ENCODE peak calls at places on chromosomes 5 and 9, in seven cellular contexts. One of them, this sample, is unnamed.

GRCh38 chr9:27338527-27338903 is 41.6 kb upstream of the EQTN start:
- DNase-seq in tibial nerve: no peak
- DNase-seq in fibroblast of lung: no peak
- DNase-seq in colonic mucosa: no peak
- DNase-seq in esophagus muscularis mucosa: peak
- DNase-seq in neural progenitor cell: no peak
- DNase-seq in brain microvascular endothelial cell: no peak
- DNase-seq in this sample: no peak

GRCh38 chr5:172548311-172548731 is 92.7 kb upstream of the NEURL1B start:
- DNase-seq in tibial nerve: no peak
- DNase-seq in fibroblast of lung: no peak
- DNase-seq in colonic mucosa: no peak
- DNase-seq in esophagus muscularis mucosa: no peak
- DNase-seq in neural progenitor cell: peak
- DNase-seq in brain microvascular endothelial cell: no peak
- DNase-seq in this sample: no peak

GRCh38 chr5:7795311-7795710 is 55.6 kb downstream of the CFAP90 start:
- DNase-seq in tibial nerve: no peak
- DNase-seq in fibroblast of lung: no peak
- DNase-seq in colonic mucosa: no peak
- DNase-seq in esophagus muscularis mucosa: no peak
- DNase-seq in neural progenitor cell: peak
- DNase-seq in brain microvascular endothelial cell: no peak
- DNase-seq in this sample: no peak

GRCh38 chr5:68682400-68683152 is 411.2 kb upstream of the SLC30A5 start:
- DNase-seq in tibial nerve: no peak
- DNase-seq in fibroblast of lung: no peak
- DNase-seq in colonic mucosa: peak
- DNase-seq in esophagus muscularis mucosa: no peak
- DNase-seq in neural progenitor cell: no peak
- DNase-seq in brain microvascular endothelial cell: no peak
- DNase-seq in this sample: no peak

GRCh38 chr9:13431137-13431536 is 151.6 kb upstream of the MPDZ start:
- DNase-seq in tibial nerve: no peak
- DNase-seq in fibroblast of lung: no peak
- DNase-seq in colonic mucosa: no peak
- DNase-seq in esophagus muscularis mucosa: no peak
- DNase-seq in neural progenitor cell: peak
- DNase-seq in brain microvascular endothelial cell: no peak
- DNase-seq in this sample: no peak

GRCh38 chr9:102875687-102876086 is 119.4 kb upstream of the CYLC2 start:
- DNase-seq in tibial nerve: no peak
- DNase-seq in fibroblast of lung: no peak
- DNase-seq in colonic mucosa: no peak
- DNase-seq in esophagus muscularis mucosa: no peak
- DNase-seq in neural progenitor cell: no peak
- DNase-seq in brain microvascular endothelial cell: no peak
- DNase-seq in this sample: no peak

GRCh38 chr5:147432323-147432722 is 77.5 kb downstream of the DPYSL3 start:
- DNase-seq in tibial nerve: no peak
- DNase-seq in fibroblast of lung: no peak
- DNase-seq in colonic mucosa: no peak
- DNase-seq in esophagus muscularis mucosa: no peak
- DNase-seq in neural progenitor cell: no peak
- DNase-seq in brain microvascular endothelial cell: no peak
- DNase-seq in this sample: no peak

GRCh38 chr9:79447760-79448159 is 124.0 kb upstream of the TLE4 start:
- DNase-seq in tibial nerve: no peak
- DNase-seq in fibroblast of lung: no peak
- DNase-seq in colonic mucosa: no peak
- DNase-seq in esophagus muscularis mucosa: no peak
- DNase-seq in neural progenitor cell: no peak
- DNase-seq in brain microvascular endothelial cell: no peak
- DNase-seq in this sample: no peak

GRCh38 chr9:121861501-121862180 is 210.2 kb downstream of the DAB2IP start:
- DNase-seq in tibial nerve: no peak
- DNase-seq in fibroblast of lung: no peak
- DNase-seq in colonic mucosa: peak
- DNase-seq in esophagus muscularis mucosa: no peak
- DNase-seq in neural progenitor cell: peak
- DNase-seq in brain microvascular endothelial cell: peak
- DNase-seq in this sample: peak

GRCh38 chr9:86321373-86321772 is 32.8 kb downstream of the TUT7 start:
- DNase-seq in tibial nerve: no peak
- DNase-seq in fibroblast of lung: peak
- DNase-seq in colonic mucosa: no peak
- DNase-seq in esophagus muscularis mucosa: no peak
- DNase-seq in neural progenitor cell: no peak
- DNase-seq in brain microvascular endothelial cell: peak
- DNase-seq in this sample: peak

GRCh38 chr5:17316973-17317459 is 99.6 kb downstream of the BASP1 start:
- DNase-seq in tibial nerve: no peak
- DNase-seq in fibroblast of lung: peak
- DNase-seq in colonic mucosa: no peak
- DNase-seq in esophagus muscularis mucosa: no peak
- DNase-seq in neural progenitor cell: no peak
- DNase-seq in brain microvascular endothelial cell: peak
- DNase-seq in this sample: peak

GRCh38 chr9:129483467-129484324 is 137.2 kb downstream of the C9orf50 start:
- DNase-seq in tibial nerve: peak
- DNase-seq in fibroblast of lung: peak
- DNase-seq in colonic mucosa: peak
- DNase-seq in esophagus muscularis mucosa: peak
- DNase-seq in neural progenitor cell: peak
- DNase-seq in brain microvascular endothelial cell: peak
- DNase-seq in this sample: peak

GRCh38 chr9:68947015-68947414 is 66.9 kb downstream of the PRKACG start:
- DNase-seq in tibial nerve: no peak
- DNase-seq in fibroblast of lung: no peak
- DNase-seq in colonic mucosa: no peak
- DNase-seq in esophagus muscularis mucosa: no peak
- DNase-seq in neural progenitor cell: no peak
- DNase-seq in brain microvascular endothelial cell: no peak
- DNase-seq in this sample: no peak

GRCh38 chr5:150236313-150236712 is 46.5 kb downstream of the SLC6A7 start:
- DNase-seq in tibial nerve: no peak
- DNase-seq in fibroblast of lung: no peak
- DNase-seq in colonic mucosa: no peak
- DNase-seq in esophagus muscularis mucosa: no peak
- DNase-seq in neural progenitor cell: no peak
- DNase-seq in brain microvascular endothelial cell: no peak
- DNase-seq in this sample: no peak

GRCh38 chr9:77015291-77016048 is 4.0 kb upstream of the FOXB2 start:
- DNase-seq in tibial nerve: no peak
- DNase-seq in fibroblast of lung: no peak
- DNase-seq in colonic mucosa: no peak
- DNase-seq in esophagus muscularis mucosa: peak
- DNase-seq in neural progenitor cell: peak
- DNase-seq in brain microvascular endothelial cell: no peak
- DNase-seq in this sample: no peak

GRCh38 chr9:77016111-77016525 is 3.3 kb upstream of the FOXB2 start:
- DNase-seq in tibial nerve: no peak
- DNase-seq in fibroblast of lung: no peak
- DNase-seq in colonic mucosa: no peak
- DNase-seq in esophagus muscularis mucosa: peak
- DNase-seq in neural progenitor cell: peak
- DNase-seq in brain microvascular endothelial cell: no peak
- DNase-seq in this sample: no peak

GRCh38 chr9:77013186-77013931 is 6.1 kb upstream of the FOXB2 start:
- DNase-seq in tibial nerve: no peak
- DNase-seq in fibroblast of lung: no peak
- DNase-seq in colonic mucosa: no peak
- DNase-seq in esophagus muscularis mucosa: peak
- DNase-seq in neural progenitor cell: peak
- DNase-seq in brain microvascular endothelial cell: no peak
- DNase-seq in this sample: no peak

GRCh38 chr9:77013932-77014596 is 5.4 kb upstream of the FOXB2 start:
- DNase-seq in tibial nerve: no peak
- DNase-seq in fibroblast of lung: no peak
- DNase-seq in colonic mucosa: no peak
- DNase-seq in esophagus muscularis mucosa: peak
- DNase-seq in neural progenitor cell: peak
- DNase-seq in brain microvascular endothelial cell: no peak
- DNase-seq in this sample: no peak

DNA sequence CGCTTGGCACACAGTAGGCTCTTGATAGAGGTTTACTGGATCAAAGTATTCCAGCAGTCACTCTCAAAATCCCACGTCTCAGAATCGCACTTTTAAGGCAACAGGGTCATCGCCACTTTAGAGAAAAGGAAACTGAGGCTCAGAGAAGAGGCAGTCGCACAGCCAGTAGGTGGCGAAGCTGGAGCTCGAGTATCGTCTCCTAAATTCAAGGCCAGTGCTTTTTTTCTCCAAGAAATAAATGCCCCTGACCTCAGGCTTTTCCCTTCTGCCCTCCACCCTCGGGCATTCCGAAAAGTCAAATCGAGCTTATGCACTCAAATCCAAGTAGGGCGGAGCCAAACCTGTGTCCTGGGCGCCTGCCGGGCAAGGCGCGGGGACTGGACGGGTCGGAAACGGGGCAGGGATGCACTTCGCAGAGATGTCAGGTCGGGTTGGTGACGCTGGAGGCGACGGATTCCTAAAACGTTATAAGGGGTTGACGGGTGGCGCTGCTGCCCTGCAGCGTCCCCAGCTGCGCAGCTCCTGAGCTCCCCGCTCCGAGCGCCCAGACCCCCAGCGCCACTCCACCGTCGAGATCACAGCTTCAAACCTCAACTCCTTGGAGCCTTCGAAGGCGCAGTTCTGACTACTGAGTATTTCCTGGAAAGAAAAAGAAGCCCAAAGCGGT is 4.7 kb upstream of the FOXB2 start:
- DNase-seq in tibial nerve: no peak
- DNase-seq in fibroblast of lung: no peak
- DNase-seq in colonic mucosa: no peak
- DNase-seq in esophagus muscularis mucosa: peak
- DNase-seq in neural progenitor cell: peak
- DNase-seq in brain microvascular endothelial cell: no peak
- DNase-seq in this sample: peak
- H3K4me3 ChIP-seq in tibial nerve: no peak
- H3K4me3 ChIP-seq in fibroblast of lung: no peak
- H3K4me3 ChIP-seq in colonic mucosa: no peak
- H3K4me3 ChIP-seq in esophagus muscularis mucosa: no peak
- H3K4me3 ChIP-seq in neural progenitor cell: peak
- H3K4me3 ChIP-seq in brain microvascular endothelial cell: no peak
- H3K4me3 ChIP-seq in this sample: no peak

DNA sequence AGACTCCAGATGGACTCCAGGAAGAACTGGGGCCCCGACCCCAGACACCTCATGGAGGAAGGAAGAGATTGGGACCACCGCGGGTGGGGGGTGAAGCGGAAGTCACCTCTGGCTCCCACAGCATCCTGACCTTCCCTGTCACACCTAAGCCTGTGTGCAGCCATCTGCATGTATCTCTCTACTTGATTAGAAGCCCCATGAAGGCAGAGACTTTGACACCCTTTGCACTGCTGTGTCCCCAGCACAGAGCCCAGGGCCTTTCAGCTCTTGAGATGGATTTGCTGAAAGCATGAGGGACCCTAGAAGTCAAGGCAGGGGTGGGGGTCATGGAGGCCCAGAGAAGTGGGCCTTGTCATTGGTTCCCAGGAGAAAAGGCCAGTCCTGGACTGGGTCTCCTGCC is 2.8 kb upstream of the ENG start:
- DNase-seq in tibial nerve: no peak
- DNase-seq in fibroblast of lung: no peak
- DNase-seq in colonic mucosa: no peak
- DNase-seq in esophagus muscularis mucosa: no peak
- DNase-seq in neural progenitor cell: no peak
- DNase-seq in brain microvascular endothelial cell: no peak
- DNase-seq in this sample: no peak
- H3K4me3 ChIP-seq in tibial nerve: no peak
- H3K4me3 ChIP-seq in fibroblast of lung: no peak
- H3K4me3 ChIP-seq in colonic mucosa: no peak
- H3K4me3 ChIP-seq in esophagus muscularis mucosa: no peak
- H3K4me3 ChIP-seq in neural progenitor cell: no peak
- H3K4me3 ChIP-seq in brain microvascular endothelial cell: no peak
- H3K4me3 ChIP-seq in this sample: no peak

GRCh38 chr9:22649384-22649783 is 202.8 kb downstream of the DMRTA1 start:
- DNase-seq in tibial nerve: no peak
- DNase-seq in fibroblast of lung: peak
- DNase-seq in colonic mucosa: no peak
- DNase-seq in esophagus muscularis mucosa: no peak
- DNase-seq in neural progenitor cell: no peak
- DNase-seq in brain microvascular endothelial cell: no peak
- DNase-seq in this sample: peak
- H3K4me3 ChIP-seq in tibial nerve: no peak
- H3K4me3 ChIP-seq in fibroblast of lung: no peak
- H3K4me3 ChIP-seq in colonic mucosa: no peak
- H3K4me3 ChIP-seq in esophagus muscularis mucosa: no peak
- H3K4me3 ChIP-seq in neural progenitor cell: no peak
- H3K4me3 ChIP-seq in brain microvascular endothelial cell: no peak
- H3K4me3 ChIP-seq in this sample: no peak

GRCh38 chr5:36402512-36402906 is 100.8 kb upstream of the RANBP3L start:
- DNase-seq in tibial nerve: no peak
- DNase-seq in fibroblast of lung: no peak
- DNase-seq in colonic mucosa: no peak
- DNase-seq in esophagus muscularis mucosa: no peak
- DNase-seq in neural progenitor cell: no peak
- DNase-seq in brain microvascular endothelial cell: no peak
- DNase-seq in this sample: no peak

GRCh38 chr5:36398137-36398536 is 96.4 kb upstream of the RANBP3L start:
- DNase-seq in tibial nerve: no peak
- DNase-seq in fibroblast of lung: peak
- DNase-seq in colonic mucosa: no peak
- DNase-seq in esophagus muscularis mucosa: no peak
- DNase-seq in neural progenitor cell: peak
- DNase-seq in brain microvascular endothelial cell: no peak
- DNase-seq in this sample: peak

GRCh38 chr5:36407396-36407795 is 105.7 kb upstream of the RANBP3L start:
- DNase-seq in tibial nerve: no peak
- DNase-seq in fibroblast of lung: no peak
- DNase-seq in colonic mucosa: no peak
- DNase-seq in esophagus muscularis mucosa: no peak
- DNase-seq in neural progenitor cell: no peak
- DNase-seq in brain microvascular endothelial cell: no peak
- DNase-seq in this sample: peak

GRCh38 chr5:36406023-36406422 is 104.3 kb upstream of the RANBP3L start:
- DNase-seq in tibial nerve: no peak
- DNase-seq in fibroblast of lung: no peak
- DNase-seq in colonic mucosa: no peak
- DNase-seq in esophagus muscularis mucosa: no peak
- DNase-seq in neural progenitor cell: no peak
- DNase-seq in brain microvascular endothelial cell: no peak
- DNase-seq in this sample: no peak

DNA sequence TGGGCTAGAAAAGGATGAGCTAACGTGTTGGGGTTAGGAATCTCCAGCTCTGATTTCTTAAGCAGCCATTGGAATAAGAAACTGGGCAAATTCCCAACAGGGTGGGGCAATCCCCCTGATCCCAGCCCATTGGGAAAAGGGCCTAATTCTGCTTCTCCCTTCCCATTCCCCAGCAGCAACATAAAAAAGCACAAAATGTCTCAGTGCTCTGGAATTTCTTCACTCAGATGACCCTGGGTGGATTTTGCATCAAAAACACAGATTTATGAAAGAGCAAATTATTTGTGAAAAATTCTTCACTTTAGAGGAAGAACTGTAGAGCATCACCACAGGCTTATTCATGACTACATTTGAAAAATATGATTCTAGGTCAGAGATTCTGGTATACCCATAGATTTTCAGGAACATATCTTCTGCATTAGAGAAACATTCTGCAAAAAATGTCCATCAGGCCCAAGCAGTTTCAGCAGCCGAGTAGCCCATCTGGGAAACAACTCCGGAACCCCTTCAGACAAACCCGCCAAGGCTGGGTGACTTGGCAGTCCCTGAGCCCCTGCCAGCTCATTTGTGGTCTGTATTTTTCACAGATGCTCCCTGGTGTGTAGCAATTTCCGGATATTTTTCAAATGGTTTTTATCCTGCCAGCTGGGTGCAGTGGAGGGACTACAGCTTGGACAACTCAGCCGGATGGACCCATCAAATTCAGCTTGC is 102.1 kb upstream of the RANBP3L start:
- DNase-seq in tibial nerve: peak
- DNase-seq in fibroblast of lung: peak
- DNase-seq in colonic mucosa: no peak
- DNase-seq in esophagus muscularis mucosa: no peak
- DNase-seq in neural progenitor cell: no peak
- DNase-seq in brain microvascular endothelial cell: peak
- DNase-seq in this sample: peak
- H3K4me3 ChIP-seq in tibial nerve: no peak
- H3K4me3 ChIP-seq in fibroblast of lung: no peak
- H3K4me3 ChIP-seq in colonic mucosa: no peak
- H3K4me3 ChIP-seq in esophagus muscularis mucosa: no peak
- H3K4me3 ChIP-seq in neural progenitor cell: no peak
- H3K4me3 ChIP-seq in brain microvascular endothelial cell: no peak
- H3K4me3 ChIP-seq in this sample: no peak